ENCODE peak calls at places on chromosomes 12 and 14, in six cellular contexts. K is thoracic aorta, D is lung, M is HCT116, B is astrocyte of the spinal cord, H is stomach. O is an unnamed sample.

GRCh38 chr12:29148065-29148957 is 767 bp upstream of the FAR2 start:
- DNase-seq in M (no peak), D (peak; percentile 31), H (no peak), K (no peak), B (peak; percentile 22), O (no peak)

GRCh38 chr12:82414926-82415325 is 56.6 kb downstream of the METTL25 start:
- DNase-seq in M (no peak), H (no peak), D (no peak), B (peak; percentile 7), K (no peak), O (no peak)

GRCh38 chr14:76761198-76761848 is at the start of gene VASH1:
- DNase-seq in K (no peak), M (peak; percentile 15), H (peak; percentile 58), D (peak; percentile 44), B (peak; percentile 62), O (peak; percentile 10)

GRCh38 chr14:29056167-29056566 is 289.6 kb downstream of the FOXG1 start:
- DNase-seq in K (no peak), D (no peak), M (no peak), H (no peak), B (no peak), O (no peak)

GRCh38 chr12:92551853-92552397 is 150.9 kb upstream of the PLEKHG7 start:
- DNase-seq in M (no peak), H (no peak), D (no peak), K (no peak), B (peak; percentile 37), O (no peak)

GRCh38 chr14:34981743-34982420 is 910 bp upstream of the SRP54 start:
- DNase-seq in M (peak; percentile 26), B (no peak), H (no peak), D (peak; percentile 31), K (no peak), O (peak; percentile 23)

GRCh38 chr12:104591272-104591940 is 134.7 kb downstream of the CHST11 start:
- DNase-seq in H (no peak), D (no peak), K (no peak), B (no peak), M (no peak), O (no peak)

GRCh38 chr12:10362325-10362724 is 27.5 kb downstream of the KLRK1 start:
- DNase-seq in K (no peak), D (no peak), H (no peak), B (no peak), M (no peak), O (no peak)

GRCh38 chr12:12398026-12398859 is 41.4 kb downstream of the BORCS5 start:
- DNase-seq in H (no peak), D (peak; percentile 63), K (peak; percentile 39), B (peak; percentile 93), M (no peak), O (peak; percentile 42)
- TF ChIP-seq CTCF in H (peak; percentile 9), D (no peak), K (no peak), B (peak; percentile 9), M (peak; percentile 22), O (no peak)

GRCh38 chr14:53571589-53571988 is 385.0 kb downstream of the BMP4 start:
- DNase-seq in H (no peak), B (no peak), D (no peak), K (no peak), M (no peak), O (no peak)
- H3K4me3 ChIP-seq in H (no peak overlapping the region), B (no peak overlapping the region), D (no peak overlapping the region), K (no peak overlapping the region), M (no peak overlapping the region), O (no peak overlapping the region)

DNA sequence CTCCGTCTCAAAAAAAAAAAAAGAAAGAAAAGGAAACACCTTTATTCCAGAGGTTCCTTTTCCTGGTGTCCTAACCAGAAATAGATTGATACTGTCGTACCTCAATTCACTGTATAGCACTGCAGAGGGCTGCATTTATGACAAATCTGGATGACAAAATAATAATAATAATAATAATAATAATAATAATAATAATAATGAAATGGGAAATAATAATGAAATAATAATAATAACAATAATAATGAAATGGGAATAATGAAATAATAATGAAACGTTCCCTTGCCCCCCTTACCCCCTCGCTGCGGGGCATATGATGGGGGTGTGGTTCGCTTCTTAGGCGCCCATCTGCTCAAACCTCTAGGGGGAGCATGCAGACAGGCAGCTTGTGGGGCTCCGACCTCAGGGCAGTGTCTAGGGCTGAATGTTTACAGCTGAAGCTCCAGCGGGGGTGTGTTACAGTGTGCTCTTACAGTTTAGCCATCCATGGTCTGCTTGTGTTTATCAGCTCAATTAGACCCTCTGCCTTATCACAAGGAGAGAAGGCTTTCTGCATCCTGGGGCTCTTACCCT is 1088.3 kb upstream of the SEL1L start:
- DNase-seq in M (no peak), H (no peak), D (no peak), K (no peak), B (no peak), O (no peak)
- TF ChIP-seq CTCF in M (no peak), H (no peak), D (no peak), K (no peak), B (no peak), O (no peak)

DNA sequence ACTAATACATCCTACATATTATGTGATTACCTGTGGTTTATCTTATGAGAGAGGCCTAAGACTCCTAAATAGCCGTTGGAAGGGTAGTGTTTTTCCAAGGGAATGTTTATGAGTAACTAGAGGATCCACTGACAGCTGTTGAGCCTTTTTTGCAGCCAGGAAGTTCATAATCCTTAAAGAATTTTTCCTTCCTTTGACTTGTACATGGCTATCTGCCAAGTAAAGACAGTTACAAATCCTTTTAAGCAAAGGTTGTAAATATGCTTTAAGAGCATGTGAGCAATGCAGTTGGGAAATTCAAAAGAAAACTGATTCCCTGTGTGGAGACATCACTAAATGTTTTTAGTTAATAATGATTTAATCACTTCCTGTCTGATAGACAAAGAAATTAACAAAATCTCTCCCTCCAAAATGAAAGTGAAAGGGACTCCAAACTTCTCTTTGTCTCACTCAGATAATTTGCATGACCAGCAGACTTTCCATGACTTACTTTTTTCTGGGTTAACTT is 333.8 kb downstream of the PDZRN4 start:
- DNase-seq in H (no peak), D (no peak), M (no peak), B (peak; percentile 84), K (no peak), O (no peak)
- H3K4me3 ChIP-seq in H (no peak overlapping the region), D (no peak overlapping the region), M (no peak overlapping the region), B (no peak overlapping the region), K (peak overlapping the region; percentile 42), O (no peak overlapping the region)

GRCh38 chr12:108884116-108885012 is 4.5 kb downstream of the DAO start:
- DNase-seq in M (peak; percentile 39), B (no peak), H (peak; percentile 65), K (no peak), D (peak; percentile 58), O (peak; percentile 5)
- TF ChIP-seq CTCF in M (peak; percentile 81), B (peak; percentile 59), H (peak; percentile 62), K (peak; percentile 24), D (peak; percentile 37), O (no peak)

DNA sequence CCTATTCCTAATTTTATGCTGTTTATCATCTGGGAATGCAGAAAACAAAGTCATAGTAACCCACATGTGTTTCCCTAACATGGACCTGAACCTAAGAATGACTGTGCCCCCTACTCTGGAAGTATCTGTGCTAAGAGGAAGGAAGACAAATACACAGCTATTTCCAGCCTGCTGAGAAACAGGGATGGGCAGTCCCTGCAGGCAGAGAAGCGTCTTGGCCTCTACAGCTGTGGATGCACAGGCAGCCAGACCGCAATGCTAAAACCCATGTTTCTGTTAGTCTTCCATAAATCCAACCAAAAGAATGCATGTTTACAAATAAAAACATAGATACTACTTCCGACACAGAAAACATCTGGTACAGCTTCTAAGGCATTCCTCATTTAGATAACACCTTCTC is 56.1 kb downstream of the DUSP16 start:
- DNase-seq in K (no peak), H (no peak), M (no peak), D (no peak), B (peak; percentile 36), O (no peak)
- H3K4me3 ChIP-seq in K (peak overlapping the region; percentile 57), H (no peak overlapping the region), M (no peak overlapping the region), D (no peak overlapping the region), B (no peak overlapping the region), O (no peak overlapping the region)

GRCh38 chr12:110227138-110227537 is 53.9 kb upstream of the ATP2A2 start:
- DNase-seq in M (no peak), B (no peak), K (no peak), D (no peak), H (no peak), O (no peak)

GRCh38 chr12:110222027-110222426 is 59.0 kb upstream of the ATP2A2 start:
- DNase-seq in H (no peak), M (no peak), D (no peak), B (no peak), K (no peak), O (no peak)

GRCh38 chr12:110223777-110224378 is 57.2 kb upstream of the ATP2A2 start:
- DNase-seq in M (no peak), K (no peak), H (no peak), D (no peak), B (no peak), O (no peak)

GRCh38 chr12:110222433-110222832 is 58.6 kb upstream of the ATP2A2 start:
- DNase-seq in H (no peak), K (no peak), B (no peak), M (no peak), D (no peak), O (no peak)

DNA sequence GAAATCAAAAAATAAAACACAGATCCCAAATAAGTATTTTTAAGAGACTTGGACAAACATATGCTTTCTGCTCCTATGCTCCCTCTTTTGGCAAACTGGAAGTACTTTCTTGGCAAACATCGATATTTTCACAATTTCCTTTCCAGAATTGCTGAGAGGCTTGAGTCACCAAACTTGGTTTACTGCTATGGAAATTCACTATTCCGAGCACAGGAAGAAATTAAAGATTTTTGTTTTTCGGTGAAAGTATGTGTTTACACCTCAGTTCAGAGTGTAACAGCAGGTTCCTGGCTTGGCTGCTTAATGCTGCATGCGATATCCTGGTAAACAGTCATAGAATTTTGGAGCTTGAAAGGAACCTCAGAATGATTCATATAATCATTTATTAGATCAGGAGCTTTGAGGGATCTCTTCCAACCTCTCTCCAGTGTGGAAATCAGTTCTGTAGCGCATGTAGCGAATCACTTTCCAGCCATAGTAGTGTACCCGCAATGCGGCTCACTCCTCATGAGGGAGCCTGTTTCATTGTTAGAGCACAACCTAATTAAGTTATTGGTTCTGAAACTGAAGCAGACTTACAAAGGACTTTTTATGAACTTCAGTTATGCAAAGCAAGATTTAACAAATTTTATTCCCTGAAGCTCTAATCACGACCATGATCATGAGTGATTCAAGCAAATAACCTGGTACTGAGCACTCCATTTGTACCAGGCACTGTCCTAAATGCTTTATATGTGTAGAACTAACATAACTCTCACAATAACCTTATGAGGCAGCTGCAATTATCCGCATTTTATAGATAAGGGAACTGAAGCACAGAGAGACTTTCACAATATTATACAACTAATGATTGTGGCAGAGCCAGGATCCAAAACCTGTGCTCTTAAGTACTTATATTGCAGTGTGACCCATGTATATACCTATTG is 56.4 kb upstream of the ATP2A2 start:
- DNase-seq in B (peak; percentile 88), H (no peak), K (no peak), D (no peak), M (no peak), O (peak; percentile 43)
- TF ChIP-seq CTCF in B (peak; percentile 74), H (peak; percentile 58), K (peak; percentile 59), D (peak; percentile 33), M (peak; percentile 48), O (peak; percentile 66)